ENCODE peak calls at places on chromosomes 12 and 14, in four cellular contexts. D, N, I and J are unnamed samples. For H3K9me3, the result is how much of the 10 kb centered on the place peaks cover.

GRCh38 chr14:89589400-89590128 is 172.5 kb upstream of the FOXN3 start:
- DNase-seq in D (no peak), N (no peak), I (no peak), J (no peak)

GRCh38 chr14:105026033-105026785 is 5.3 kb upstream of the CDCA4 start:
- DNase-seq in D (no peak), N (no peak), I (no peak), J (no peak)

GRCh38 chr14:55964081-55964480 is 154.1 kb upstream of the PELI2 start:
- DNase-seq in D (no peak), N (no peak), I (no peak), J (no peak)

GRCh38 chr14:95198320-95198719 is 41.0 kb upstream of the DICER1 start:
- DNase-seq in D (no peak), N (no peak), I (no peak), J (no peak)

GRCh38 chr14:35121026-35121886 is 534 bp downstream of the PPP2R3C start:
- DNase-seq in D (no peak), N (peak), I (no peak), J (no peak)

GRCh38 chr12:45299132-45299692 is 83.3 kb downstream of the ANO6 start:
- DNase-seq in D (no peak), N (no peak), I (no peak), J (no peak)

GRCh38 chr12:14410841-14411569 is 45.5 kb downstream of the ATF7IP start:
- DNase-seq in D (no peak), N (no peak), I (no peak), J (no peak)

GRCh38 chr12:44507471-44507870 is 368.6 kb downstream of the NELL2 start:
- DNase-seq in D (no peak), N (no peak), I (no peak), J (no peak)

GRCh38 chr12:65414526-65414925 is 136.0 kb downstream of the MSRB3 start:
- DNase-seq in D (no peak), N (no peak), I (no peak), J (no peak)

GRCh38 chr12:116416161-116416560 is 138.7 kb upstream of the MED13L start:
- DNase-seq in D (no peak), N (no peak), I (no peak), J (no peak)

GRCh38 chr12:103929051-103929908 is 930 bp upstream of the HSP90B1 start:
- DNase-seq in D (peak), N (peak), I (peak), J (peak)

GRCh38 chr14:51533160-51533559 is 118.5 kb upstream of the FRMD6 start:
- DNase-seq in D (no peak), N (no peak), I (no peak), J (no peak)

GRCh38 chr12:80469681-80470080 is 25.6 kb downstream of the PTPRQ start:
- DNase-seq in D (no peak), N (no peak), I (no peak), J (no peak)

GRCh38 chr12:93145086-93145485 is 216.0 kb upstream of the EEA1 start:
- DNase-seq in D (no peak), N (no peak), I (no peak), J (no peak)
- H3K27ac ChIP-seq in D (no peak), N (no peak), I (no peak), J (no peak)

GRCh38 chr14:28666961-28667360 is 99.6 kb upstream of the FOXG1 start:
- DNase-seq in D (no peak), N (no peak), I (no peak), J (no peak)

GRCh38 chr14:28677381-28677780 is 89.2 kb upstream of the FOXG1 start:
- DNase-seq in D (no peak), N (no peak), I (no peak), J (no peak)

GRCh38 chr14:28676481-28676880 is 90.1 kb upstream of the FOXG1 start:
- DNase-seq in D (no peak), N (no peak), I (no peak), J (no peak)

GRCh38 chr14:28673056-28673455 is 93.5 kb upstream of the FOXG1 start:
- DNase-seq in D (no peak), N (no peak), I (no peak), J (no peak)

GRCh38 chr14:28671425-28671824 is 95.2 kb upstream of the FOXG1 start:
- DNase-seq in D (no peak), N (no peak), I (no peak), J (no peak)
- H3K9me3 ChIP-seq in D (under half), N (under half), I (under half), J (under half)

GRCh38 chr14:36658091-36659009 is 3.3 kb upstream of the PAX9 start:
- DNase-seq in D (no peak), N (no peak), I (no peak), J (no peak)

GRCh38 chr14:36656769-36657408 is 4.8 kb upstream of the PAX9 start:
- DNase-seq in D (no peak), N (no peak), I (no peak), J (no peak)

GRCh38 chr14:36659010-36659821 is 2.4 kb upstream of the PAX9 start:
- DNase-seq in D (no peak), N (no peak), I (no peak), J (no peak)

GRCh38 chr14:36655963-36656768 is 5.5 kb upstream of the PAX9 start:
- DNase-seq in D (no peak), N (peak), I (no peak), J (no peak)

DNA sequence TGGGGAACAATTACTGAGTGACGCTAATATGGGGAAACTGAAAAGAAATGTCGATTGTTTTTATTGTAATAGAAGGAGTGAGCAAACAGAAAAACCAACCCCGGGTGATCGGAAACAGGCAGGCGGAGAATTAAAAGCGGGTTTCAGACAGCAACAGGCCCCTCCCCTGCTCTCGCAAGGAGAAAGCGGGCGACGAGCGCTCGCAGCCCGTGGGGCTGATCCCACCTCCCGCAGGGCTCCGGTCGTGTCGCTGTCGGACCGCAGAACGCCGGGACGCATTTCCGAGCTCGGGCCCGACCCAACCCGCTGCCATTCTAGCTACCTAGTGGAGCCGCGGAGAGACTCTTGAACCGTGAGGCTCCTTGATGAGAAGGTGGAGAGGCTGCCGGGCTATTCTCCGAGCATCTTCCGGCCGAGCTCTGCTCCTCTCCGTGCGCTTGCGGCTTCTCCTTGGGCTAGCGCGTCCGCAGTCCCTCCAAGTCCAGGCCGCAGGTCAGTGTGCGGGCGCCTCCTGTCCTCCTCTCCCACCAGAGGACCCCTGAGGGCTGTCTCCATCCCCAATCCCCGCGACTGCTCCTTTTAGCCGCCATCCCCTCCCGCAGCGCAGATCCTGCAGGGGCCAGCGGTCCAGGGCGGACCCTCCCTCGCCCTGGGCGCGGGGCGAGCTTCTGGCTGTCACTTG is 4.1 kb upstream of the PAX9 start:
- DNase-seq in D (no peak), N (no peak), I (no peak), J (no peak)
- H3K4me3 ChIP-seq in D (peak), N (no peak), I (no peak), J (no peak)

GRCh38 chr12:118980407-118981014 is 830 bp upstream of the SRRM4 start:
- DNase-seq in D (no peak), N (no peak), I (no peak), J (peak)
- H3K27ac ChIP-seq in D (no peak), N (no peak), I (no peak), J (peak)

GRCh38 chr12:132953163-132953425 is 3.0 kb downstream of the ZNF605 start:
- DNase-seq in D (no peak), N (no peak), I (no peak), J (no peak)
- H3K9me3 ChIP-seq in D (under half), N (half or more), I (half or more), J (under half)